ENCODE peak calls at places on chromosome 11, in four cellular contexts. One of them, this sample, is unnamed. For H3K9me3, the result is how much of the 10 kb centered on the place peaks cover.

GRCh38 chr11:62547691-62548281 is 1.2 kb upstream of the AHNAK start:
- DNase-seq in endodermal cell: no peak
- DNase-seq in A549: peak
- DNase-seq in cardiac muscle cell: peak
- DNase-seq in this sample: no peak

GRCh38 chr11:36092314-36093030 is 148.6 kb downstream of the LDLRAD3 start:
- DNase-seq in A549: no peak
- DNase-seq in cardiac muscle cell: no peak
- DNase-seq in endodermal cell: peak
- DNase-seq in this sample: no peak

GRCh38 chr11:1521382-1522080 is 35.0 kb upstream of the MOB2 start:
- DNase-seq in A549: no peak
- DNase-seq in endodermal cell: no peak
- DNase-seq in cardiac muscle cell: no peak
- DNase-seq in this sample: no peak

GRCh38 chr11:18463439-18463838 is 7.8 kb downstream of the LDHAL6A start:
- DNase-seq in A549: no peak
- DNase-seq in cardiac muscle cell: no peak
- DNase-seq in endodermal cell: no peak
- DNase-seq in this sample: no peak

GRCh38 chr11:76030973-76031590 is 175.2 kb downstream of the WNT11 start:
- DNase-seq in cardiac muscle cell: no peak
- DNase-seq in A549: peak
- DNase-seq in endodermal cell: no peak
- DNase-seq in this sample: no peak

GRCh38 chr11:75476716-75477613 is 44.0 kb upstream of the KLHL35 start:
- DNase-seq in cardiac muscle cell: no peak
- DNase-seq in A549: no peak
- DNase-seq in endodermal cell: no peak
- DNase-seq in this sample: no peak

GRCh38 chr11:24163146-24163545 is 333.7 kb upstream of the LUZP2 start:
- DNase-seq in endodermal cell: no peak
- DNase-seq in A549: no peak
- DNase-seq in cardiac muscle cell: no peak
- DNase-seq in this sample: no peak

GRCh38 chr11:68146704-68147474 is 25.7 kb upstream of the CHKA start:
- DNase-seq in cardiac muscle cell: peak
- DNase-seq in endodermal cell: peak
- DNase-seq in A549: peak
- DNase-seq in this sample: no peak

GRCh38 chr11:55707029-55707428 is 45.0 kb downstream of the OR4C6 start:
- DNase-seq in endodermal cell: no peak
- DNase-seq in cardiac muscle cell: no peak
- DNase-seq in A549: peak
- DNase-seq in this sample: no peak

GRCh38 chr11:1542267-1542666 is 29.8 kb downstream of the DUSP8 start:
- DNase-seq in A549: no peak
- DNase-seq in cardiac muscle cell: no peak
- DNase-seq in endodermal cell: no peak
- DNase-seq in this sample: no peak

GRCh38 chr11:7892751-7893356 is 38.2 kb downstream of the OR10A6 start:
- DNase-seq in cardiac muscle cell: peak
- DNase-seq in endodermal cell: no peak
- DNase-seq in A549: peak
- DNase-seq in this sample: no peak

GRCh38 chr11:132072044-132072879 is 701.8 kb downstream of the NTM start:
- DNase-seq in A549: no peak
- DNase-seq in endodermal cell: no peak
- DNase-seq in cardiac muscle cell: no peak
- DNase-seq in this sample: no peak

GRCh38 chr11:41281131-41281742 is 178.2 kb downstream of the LRRC4C start:
- DNase-seq in A549: no peak
- DNase-seq in cardiac muscle cell: peak
- DNase-seq in endodermal cell: no peak
- DNase-seq in this sample: no peak

GRCh38 chr11:14969922-14970323 is 2.2 kb downstream of the CALCA start:
- DNase-seq in endodermal cell: peak
- DNase-seq in cardiac muscle cell: peak
- DNase-seq in A549: peak
- DNase-seq in this sample: no peak

GRCh38 chr11:20616908-20617307 is 17.5 kb downstream of the SLC6A5 start:
- DNase-seq in A549: no peak
- DNase-seq in cardiac muscle cell: no peak
- DNase-seq in endodermal cell: no peak
- DNase-seq in this sample: no peak

GRCh38 chr11:35347921-35348331 is 71.4 kb downstream of the SLC1A2 start:
- DNase-seq in cardiac muscle cell: no peak
- DNase-seq in endodermal cell: no peak
- DNase-seq in A549: no peak
- DNase-seq in this sample: no peak

GRCh38 chr11:121347805-121348204 is 55.2 kb downstream of the SC5D start:
- DNase-seq in endodermal cell: no peak
- DNase-seq in cardiac muscle cell: no peak
- DNase-seq in A549: no peak
- DNase-seq in this sample: no peak

GRCh38 chr11:122163420-122163819 is 47.4 kb upstream of the BLID start:
- DNase-seq in cardiac muscle cell: no peak
- DNase-seq in endodermal cell: no peak
- DNase-seq in A549: no peak
- DNase-seq in this sample: no peak

GRCh38 chr11:68312117-68312779 is at the start of gene LRP5:
- DNase-seq in cardiac muscle cell: peak
- DNase-seq in endodermal cell: peak
- DNase-seq in A549: no peak
- DNase-seq in this sample: no peak

GRCh38 chr11:133040289-133040893 is 491.9 kb downstream of the OPCML start:
- DNase-seq in A549: no peak
- DNase-seq in endodermal cell: peak
- DNase-seq in cardiac muscle cell: no peak
- DNase-seq in this sample: no peak

GRCh38 chr11:46916251-46916650 is 2.1 kb downstream of the LRP4 start:
- DNase-seq in cardiac muscle cell: no peak
- DNase-seq in A549: no peak
- DNase-seq in endodermal cell: no peak
- DNase-seq in this sample: no peak

GRCh38 chr11:78042858-78043257 is 19.8 kb upstream of the KCTD14 start:
- DNase-seq in endodermal cell: no peak
- DNase-seq in cardiac muscle cell: no peak
- DNase-seq in A549: no peak
- DNase-seq in this sample: no peak

GRCh38 chr11:123707606-123708205 is 33.8 kb downstream of the ZNF202 start:
- DNase-seq in A549: peak
- DNase-seq in endodermal cell: peak
- DNase-seq in cardiac muscle cell: peak
- DNase-seq in this sample: no peak

GRCh38 chr11:73291196-73291595 is 16.9 kb upstream of the ARHGEF17 start:
- DNase-seq in A549: no peak
- DNase-seq in endodermal cell: no peak
- DNase-seq in cardiac muscle cell: no peak
- DNase-seq in this sample: no peak

GRCh38 chr11:126132319-126132718 is 69.7 kb upstream of the CDON start:
- DNase-seq in cardiac muscle cell: no peak
- DNase-seq in A549: peak
- DNase-seq in endodermal cell: peak
- DNase-seq in this sample: no peak

GRCh38 chr11:3041699-3042098 is 15.5 kb downstream of the CARS1 start:
- DNase-seq in endodermal cell: no peak
- DNase-seq in cardiac muscle cell: no peak
- DNase-seq in A549: no peak
- DNase-seq in this sample: no peak

GRCh38 chr11:73157141-73158010 is 15.3 kb upstream of the FCHSD2 start:
- DNase-seq in endodermal cell: peak
- DNase-seq in A549: no peak
- DNase-seq in cardiac muscle cell: peak
- DNase-seq in this sample: peak

GRCh38 chr11:62245271-62245753 is 3.3 kb downstream of the SCGB1D2 start:
- DNase-seq in A549: peak
- DNase-seq in endodermal cell: peak
- DNase-seq in cardiac muscle cell: peak
- DNase-seq in this sample: no peak

DNA sequence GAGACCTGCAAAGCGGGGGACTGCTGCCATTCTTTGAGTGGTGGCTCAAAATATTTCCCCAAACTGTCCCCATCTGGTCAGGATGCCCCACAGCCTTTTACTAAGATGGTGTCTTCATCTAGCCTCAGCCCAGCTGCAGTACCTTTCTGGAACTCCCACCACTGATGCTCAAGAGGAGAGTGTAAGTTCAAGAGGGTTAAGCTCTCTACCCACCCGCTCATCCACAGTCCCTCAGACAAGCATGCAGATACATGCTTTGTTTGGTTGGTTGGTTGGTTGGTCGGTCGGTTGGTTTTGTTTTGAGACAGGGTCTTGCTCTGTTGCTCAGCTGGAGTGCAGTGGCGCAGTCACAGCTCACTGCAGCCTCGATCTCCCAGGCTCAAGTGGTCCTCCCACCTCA is 14.5 kb upstream of the CAVIN3 start:
- DNase-seq in A549: no peak
- DNase-seq in endodermal cell: no peak
- DNase-seq in cardiac muscle cell: no peak
- DNase-seq in this sample: no peak
- H3K9me3 ChIP-seq in A549: under half
- H3K9me3 ChIP-seq in endodermal cell: under half
- H3K9me3 ChIP-seq in cardiac muscle cell: under half
- H3K9me3 ChIP-seq in this sample: under half

GRCh38 chr11:63888170-63889086 is 28.5 kb downstream of the RCOR2 start:
- DNase-seq in cardiac muscle cell: peak
- DNase-seq in A549: peak
- DNase-seq in endodermal cell: peak
- DNase-seq in this sample: peak

GRCh38 chr11:63884191-63884590 is 32.8 kb downstream of the RCOR2 start:
- DNase-seq in endodermal cell: no peak
- DNase-seq in A549: no peak
- DNase-seq in cardiac muscle cell: peak
- DNase-seq in this sample: no peak

GRCh38 chr11:63890368-63890767 is 26.6 kb downstream of the RCOR2 start:
- DNase-seq in A549: no peak
- DNase-seq in endodermal cell: no peak
- DNase-seq in cardiac muscle cell: no peak
- DNase-seq in this sample: no peak

GRCh38 chr11:63889344-63889743 is 27.6 kb downstream of the RCOR2 start:
- DNase-seq in cardiac muscle cell: no peak
- DNase-seq in A549: no peak
- DNase-seq in endodermal cell: no peak
- DNase-seq in this sample: no peak

DNA sequence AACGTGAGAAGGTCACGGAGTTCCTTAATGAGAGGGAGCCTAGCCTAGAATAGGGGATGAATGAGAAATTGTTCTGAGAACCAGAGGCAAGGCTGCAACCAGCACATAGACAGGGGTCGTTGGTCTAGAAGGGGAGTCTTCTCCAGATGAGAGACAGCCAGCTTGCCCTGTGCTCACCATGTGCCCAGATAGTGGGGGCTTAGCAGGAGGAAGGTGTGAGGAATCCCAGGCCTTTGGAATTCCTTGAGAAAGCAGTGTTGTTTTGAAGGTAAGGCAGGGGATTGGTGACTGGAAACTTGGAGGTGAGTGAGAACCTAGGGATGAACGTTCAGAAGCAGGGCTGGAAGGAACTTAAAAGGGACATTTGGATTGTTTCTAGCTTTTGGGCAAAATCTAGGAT is 29.4 kb downstream of the RCOR2 start:
- DNase-seq in A549: no peak
- DNase-seq in endodermal cell: peak
- DNase-seq in cardiac muscle cell: no peak
- DNase-seq in this sample: no peak
- H3K27ac ChIP-seq in A549: peak
- H3K27ac ChIP-seq in endodermal cell: peak
- H3K27ac ChIP-seq in cardiac muscle cell: peak
- H3K27ac ChIP-seq in this sample: peak

GRCh38 chr11:120013325-120014250 is 124.3 kb downstream of the TRIM29 start:
- DNase-seq in endodermal cell: peak
- DNase-seq in cardiac muscle cell: peak
- DNase-seq in A549: peak
- DNase-seq in this sample: no peak
- TF ChIP-seq CTCF in endodermal cell: peak
- TF ChIP-seq CTCF in cardiac muscle cell: peak
- TF ChIP-seq CTCF in A549: peak
- TF ChIP-seq CTCF in this sample: no peak

DNA sequence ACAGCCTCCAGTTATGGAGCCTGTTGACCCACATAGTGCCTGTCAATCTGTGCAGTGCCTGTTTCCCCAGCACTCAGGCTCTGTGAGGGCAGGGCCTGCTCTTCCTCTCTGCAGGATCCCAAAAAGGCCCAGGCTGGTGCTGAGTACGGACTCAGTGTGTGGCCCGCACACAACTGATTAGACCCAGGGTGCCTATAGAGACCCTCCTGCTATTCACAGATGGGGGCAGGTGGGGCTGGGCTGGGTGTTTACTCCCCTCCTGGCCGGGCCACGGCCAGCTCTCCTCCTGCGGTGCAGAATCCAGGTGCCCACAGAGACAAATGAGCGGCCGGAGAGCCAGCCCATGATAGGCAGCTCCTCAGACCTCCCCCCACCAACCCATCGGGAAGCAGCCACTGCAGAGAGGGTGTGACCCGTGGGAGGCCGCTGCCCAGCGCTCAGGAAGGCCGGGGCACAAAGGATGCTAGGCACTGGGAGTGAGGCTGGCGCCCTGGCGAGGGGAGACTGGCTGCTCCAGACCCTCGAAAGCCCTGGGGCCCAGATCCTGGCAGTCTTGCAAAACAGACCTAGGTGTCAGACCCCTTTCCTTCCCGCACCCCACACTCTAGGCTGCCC is 239.0 kb downstream of the CTTN start:
- DNase-seq in endodermal cell: no peak
- DNase-seq in cardiac muscle cell: no peak
- DNase-seq in A549: no peak
- DNase-seq in this sample: no peak
- H3K9me3 ChIP-seq in endodermal cell: under half
- H3K9me3 ChIP-seq in cardiac muscle cell: under half
- H3K9me3 ChIP-seq in A549: under half
- H3K9me3 ChIP-seq in this sample: under half

This sample was measured in ascending aorta.